ENCODE peak calls at places on chromosomes 6 and 20, in eight cellular contexts. Z is left lung; T is RWPE1; X is chondrocyte; E is GM12865; D is CD4-positive, alpha-beta T cell; S is mesothelial cell of epicardium; O is Peyer's patch. H is an unnamed sample.

GRCh38 chr6:5869261-5869660 is 137.5 kb downstream of the NRN1 start:
- DNase-seq in Z (no peak), T (no peak), X (no peak), E (peak; percentile 31), D (no peak), S (no peak), O (no peak), H (no peak)

GRCh38 chr20:32582659-32583580 is 2.2 kb downstream of the NOL4L start:
- DNase-seq in Z (no peak), T (no peak), X (peak; percentile 77), E (no peak), D (peak; percentile 17), S (peak; percentile 62), O (no peak), H (no peak)

GRCh38 chr6:111727041-111727440 is 121.4 kb upstream of the TRAF3IP2 start:
- DNase-seq in Z (no peak), T (no peak), X (no peak), E (no peak), D (no peak), S (no peak), O (no peak), H (no peak)

GRCh38 chr6:139473731-139474130 is 99.3 kb upstream of the CITED2 start:
- DNase-seq in Z (no peak), T (no peak), X (no peak), E (no peak), D (no peak), S (no peak), O (no peak), H (no peak)

GRCh38 chr6:34587325-34587724 is 31.2 kb upstream of the SPDEF start:
- DNase-seq in Z (no peak), T (no peak), X (peak; percentile 52), E (no peak), D (no peak), S (no peak), O (no peak), H (no peak)

GRCh38 chr20:56411759-56412472 is at the start of gene CASS4:
- DNase-seq in Z (no peak), T (no peak), X (no peak), E (no peak), D (peak; percentile 36), S (no peak), O (no peak), H (no peak)

GRCh38 chr20:51140671-51141070 is 117.8 kb upstream of the KCNG1 start:
- DNase-seq in Z (no peak), T (no peak), X (no peak), E (no peak), D (no peak), S (no peak), O (no peak), H (no peak)

GRCh38 chr20:1707588-1708449 is 50.2 kb upstream of the SIRPG start:
- DNase-seq in Z (no peak), T (no peak), X (no peak), E (no peak), D (no peak), S (no peak), O (peak; percentile 39), H (no peak)

GRCh38 chr20:5297280-5298004 is 19.3 kb downstream of the PROKR2 start:
- DNase-seq in Z (no peak), T (no peak), X (no peak), E (no peak), D (no peak), S (no peak), O (no peak), H (no peak)

GRCh38 chr6:144477841-144478240 is 192.7 kb downstream of the UTRN start:
- DNase-seq in Z (no peak), T (no peak), X (no peak), E (no peak), D (no peak), S (no peak), O (no peak), H (no peak)

GRCh38 chr6:128518531-128519131 is 1.8 kb downstream of the PTPRK start:
- DNase-seq in Z (no peak), T (no peak), X (no peak), E (no peak), D (no peak), S (no peak), O (no peak), H (no peak)

GRCh38 chr20:18284805-18285533 is 3.4 kb upstream of the ZNF133 start:
- DNase-seq in Z (no peak), T (no peak), X (no peak), E (no peak), D (no peak), S (no peak), O (no peak), H (no peak)

GRCh38 chr20:40390654-40391053 is 298.4 kb downstream of the MAFB start:
- DNase-seq in Z (no peak), T (no peak), X (no peak), E (no peak), D (no peak), S (no peak), O (no peak), H (no peak)

GRCh38 chr20:33948480-33948879 is 45.2 kb upstream of the RALY start:
- DNase-seq in Z (no peak), T (no peak), X (no peak), E (peak; percentile 48), D (no peak), S (no peak), O (no peak), H (no peak)

GRCh38 chr6:161273356-161273751 is 507 bp downstream of the AGPAT4 start:
- DNase-seq in Z (no peak), T (peak; percentile 9), X (no peak), E (peak; percentile 51), D (peak; percentile 49), S (no peak), O (no peak), H (no peak)

GRCh38 chr6:145882121-145882531 is 67.5 kb upstream of the FBXO30 start:
- DNase-seq in Z (no peak), T (no peak), X (no peak), E (no peak), D (no peak), S (no peak), O (no peak), H (no peak)

GRCh38 chr6:42368156-42368555 is 83.6 kb downstream of the TRERF1 start:
- DNase-seq in Z (no peak), T (no peak), X (no peak), E (peak; percentile 71), D (peak; percentile 59), S (no peak), O (no peak), H (no peak)

GRCh38 chr6:70280462-70280861 is 22.4 kb downstream of the COL9A1 start:
- DNase-seq in Z (no peak), T (no peak), X (no peak), E (no peak), D (no peak), S (no peak), O (no peak), H (no peak)

DNA sequence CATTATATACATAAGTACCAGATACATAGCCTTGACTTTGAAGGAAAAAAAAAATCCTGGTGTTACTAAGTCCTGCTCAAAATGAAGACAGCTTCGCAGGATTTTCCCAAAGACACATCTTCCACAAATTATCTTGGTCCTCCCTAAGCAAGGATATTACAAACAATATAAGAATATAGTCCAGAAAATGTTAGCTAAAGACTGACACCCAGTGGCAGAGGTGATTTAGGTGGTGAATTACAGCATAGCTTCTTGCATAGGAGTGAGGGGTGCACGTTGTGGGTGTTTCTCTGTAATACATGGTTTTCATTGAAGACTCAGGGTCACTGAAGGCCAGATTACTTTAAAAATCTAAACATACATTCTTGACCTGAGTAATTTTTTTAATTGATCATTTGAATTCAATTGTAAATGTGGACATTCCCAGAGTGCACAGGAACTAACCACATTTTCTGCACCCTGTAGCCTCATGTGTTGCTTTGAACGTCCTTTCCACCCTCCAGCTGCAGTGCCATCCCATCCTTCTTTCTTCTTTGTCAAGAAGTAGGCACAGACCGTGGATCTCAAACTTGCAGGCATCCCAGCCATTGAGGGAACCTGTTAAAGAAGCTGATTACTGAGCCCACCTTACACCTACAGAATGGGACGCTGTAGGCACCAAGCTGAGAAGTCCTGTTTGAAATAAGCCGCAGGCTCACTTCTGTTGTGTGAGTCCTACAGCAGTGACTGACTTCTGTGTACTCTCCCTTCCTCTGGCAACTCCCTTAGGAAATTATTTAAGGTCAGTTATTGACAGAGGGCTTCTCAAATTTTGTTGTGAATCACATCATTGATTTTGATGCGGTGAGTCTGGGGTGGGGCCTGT is 102.6 kb downstream of the PERP start:
- DNase-seq in Z (no peak), T (peak; percentile 38), X (no peak), E (peak; percentile 53), D (no peak), S (no peak), O (no peak), H (no peak)
- TF ChIP-seq CTCF in Z (peak; percentile 42), T (peak; percentile 62), X (peak; percentile 82), E (peak; percentile 48), D (peak; percentile 43), S (no peak), O (peak; percentile 64), H (no peak)

DNA sequence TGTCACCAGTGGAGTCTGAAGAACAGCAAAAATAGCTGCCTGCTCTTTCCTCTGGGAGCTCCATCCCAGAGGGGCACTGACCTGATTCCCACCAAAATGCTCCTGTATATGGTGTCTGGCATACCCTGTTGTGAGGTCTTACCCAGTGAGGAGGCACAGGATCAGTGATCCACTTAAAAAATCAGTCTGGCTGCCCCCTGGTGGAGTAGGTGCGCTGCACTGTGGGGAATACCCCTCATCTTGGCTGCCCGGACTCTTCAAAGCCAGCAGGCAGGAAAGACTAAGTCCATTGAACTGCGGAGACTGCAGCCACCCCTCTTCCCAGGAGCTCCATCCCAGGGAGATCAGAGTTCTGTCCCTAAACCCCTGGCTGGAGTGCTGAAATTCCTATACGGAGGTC is 230.9 kb upstream of the HTR1E start:
- DNase-seq in Z (no peak), T (no peak), X (no peak), E (peak; percentile 45), D (no peak), S (no peak), O (no peak), H (no peak)
- TF ChIP-seq CTCF in Z (no peak), T (no peak), X (peak; percentile 10), E (peak; percentile 51), D (no peak), S (no peak), O (no peak), H (no peak)

DNA sequence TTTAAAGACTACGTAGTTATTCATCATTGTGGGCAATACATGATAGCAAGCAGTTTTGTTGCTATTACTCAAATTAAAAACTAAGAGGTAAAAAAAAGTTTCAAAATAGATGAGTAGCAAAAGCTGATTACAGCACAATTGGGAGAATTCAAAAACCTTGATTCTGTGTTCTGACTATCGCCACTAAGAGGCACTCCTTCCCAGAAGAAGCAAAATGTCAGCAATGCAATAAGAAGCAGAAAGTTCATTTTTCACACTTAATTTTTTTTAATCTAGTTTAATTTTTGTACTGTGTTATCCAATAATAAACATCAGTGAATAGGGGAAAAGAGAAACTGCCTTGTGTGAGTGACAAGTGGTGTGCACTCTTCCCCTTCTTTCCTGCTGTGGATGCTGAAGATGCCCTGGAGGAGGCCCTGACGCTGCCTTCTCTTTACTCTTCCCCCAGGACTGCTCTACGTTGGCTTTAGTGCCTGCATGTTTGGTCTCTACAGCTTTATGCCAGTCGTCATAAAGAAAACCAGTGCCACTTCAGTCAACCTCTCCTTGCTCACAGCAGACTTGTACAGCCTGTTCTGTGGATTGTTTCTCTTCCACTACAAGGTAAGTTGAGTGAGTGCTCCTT is 263.2 kb upstream of the PLN start:
- DNase-seq in Z (no peak), T (no peak), X (no peak), E (no peak), D (no peak), S (no peak), O (no peak), H (no peak)
- TF ChIP-seq CTCF in Z (no peak), T (no peak), X (peak; percentile 89), E (no peak), D (no peak), S (no peak), O (no peak), H (no peak)

GRCh38 chr6:31058128-31058894 is 48.0 kb downstream of the MUC22 start:
- DNase-seq in Z (no peak), T (peak; percentile 89), X (no peak), E (peak; percentile 35), D (no peak), S (no peak), O (no peak), H (no peak)
- TF ChIP-seq CTCF in Z (no peak), T (peak; percentile 57), X (peak; percentile 79), E (peak; percentile 50), D (peak; percentile 45), S (peak; percentile 54), O (peak; percentile 76), H (no peak)

H was measured in omental fat pad.